ENCODE peak calls at places on chromosomes 6 and 20, in seven cellular contexts. V is uterus; T is Calu3; I is activated naive CD8-positive, alpha-beta T cell treated with anti-CD3 and anti-CD28 coated beads, Interleukin-2, amount 10 ng/mL, durations not matched to agents 7 days and 5 days; S is progenitor cell of endocrine pancreas; E is HTR-8/SVneo; Z is T-helper 1 cell. U is an unnamed sample.
A peak's percentile ranks its signal among the peaks of the same experiment; 100 is the strongest.

GRCh38 chr20:58116505-58116904 is 111.9 kb downstream of the ANKRD60 start:
- DNase-seq in V (no peak), T (no peak), I (no peak), S (no peak), E (no peak), Z (no peak), U (no peak)

GRCh38 chr6:16450285-16450684 is 211.9 kb downstream of the GMPR start:
- DNase-seq in V (no peak), T (no peak), I (no peak), S (no peak), E (no peak), Z (no peak), U (no peak)

GRCh38 chr20:37519508-37520416 is 1.3 kb upstream of the NNAT start:
- DNase-seq in V (no peak), T (no peak), I (no peak), S (no peak), E (no peak), Z (no peak), U (no peak)

GRCh38 chr6:90536516-90536915 is 50.4 kb downstream of the MAP3K7 start:
- DNase-seq in V (no peak), T (no peak), I (no peak), S (no peak), E (no peak), Z (no peak), U (no peak)

GRCh38 chr6:117547688-117548621 is 54.4 kb downstream of the GOPC start:
- DNase-seq in V (peak; percentile 36), T (no peak), I (peak; percentile 62), S (no peak), E (no peak), Z (peak; percentile 25), U (peak; percentile 65)

GRCh38 chr20:64241061-64241460 is 14.5 kb upstream of the PCMTD2 start:
- DNase-seq in V (no peak), T (no peak), I (peak; percentile 10), S (no peak), E (no peak), Z (no peak), U (no peak)

GRCh38 chr6:147508871-147509608 is 550 bp downstream of the SAMD5 start:
- DNase-seq in V (peak; percentile 17), T (no peak), I (peak; percentile 28), S (no peak), E (peak; percentile 22), Z (no peak), U (peak; percentile 14)

GRCh38 chr6:116431964-116432595 is 29.1 kb upstream of the CALHM6 start:
- DNase-seq in V (no peak), T (no peak), I (no peak), S (no peak), E (no peak), Z (no peak), U (no peak)

GRCh38 chr6:158357570-158358216 is 45.4 kb downstream of the TULP4 start:
- DNase-seq in V (no peak), T (no peak), I (no peak), S (no peak), E (no peak), Z (no peak), U (no peak)

GRCh38 chr6:1144842-1145755 is 166.8 kb upstream of the FOXQ1 start:
- DNase-seq in V (no peak), T (no peak), I (no peak), S (no peak), E (no peak), Z (no peak), U (no peak)

GRCh38 chr6:31620586-31621319 is at the start of gene PRRC2A:
- DNase-seq in V (peak; percentile 83), T (peak; percentile 89), I (peak; percentile 91), S (peak; percentile 91), E (peak; percentile 73), Z (no peak), U (peak; percentile 93)

GRCh38 chr6:34877869-34878485 is 9.9 kb downstream of the TAF11 start:
- DNase-seq in V (no peak), T (no peak), I (no peak), S (no peak), E (no peak), Z (no peak), U (no peak)

GRCh38 chr6:12709116-12709515 is 7.5 kb upstream of the PHACTR1 start:
- DNase-seq in V (no peak), T (no peak), I (no peak), S (no peak), E (no peak), Z (no peak), U (no peak)

GRCh38 chr6:82954937-82955577 is 110.6 kb downstream of the UBE3D start:
- DNase-seq in V (no peak), T (no peak), I (no peak), S (no peak), E (no peak), Z (no peak), U (no peak)

GRCh38 chr20:8389381-8390368 is 257.6 kb downstream of the PLCB1 start:
- DNase-seq in V (no peak), T (no peak), I (no peak), S (no peak), E (no peak), Z (no peak), U (no peak)

GRCh38 chr6:16090452-16090851 is 38.4 kb upstream of the MYLIP start:
- DNase-seq in V (no peak), T (no peak), I (no peak), S (no peak), E (no peak), Z (no peak), U (no peak)

GRCh38 chr6:33850869-33851541 is 47.2 kb upstream of the MLN start:
- DNase-seq in V (no peak), T (no peak), I (no peak), S (no peak), E (no peak), Z (no peak), U (peak; percentile 27)

GRCh38 chr6:141152951-141153350 is 979.8 kb upstream of the GJE1 start:
- DNase-seq in V (no peak), T (no peak), I (no peak), S (no peak), E (no peak), Z (no peak), U (no peak)

U was measured in left ventricle myocardium inferior.